ENCODE peak calls at places on chromosomes 5 and 9, in seven cellular contexts. B is AG04450, C is brain microvascular endothelial cell, T is PC-9, Z is BJ, H is uterus, M is AG10803. O is an unnamed sample.

GRCh38 chr9:106953166-106953565 is 90.2 kb downstream of the ZNF462 start:
- DNase-seq in B (peak; percentile 43), C (peak; percentile 40), T (peak; percentile 59), Z (peak; percentile 42), H (no peak), M (peak; percentile 85), O (no peak)

GRCh38 chr9:110319781-110320180 is 17.9 kb downstream of the TXNDC8 start:
- DNase-seq in B (no peak), C (no peak), T (no peak), Z (no peak), H (no peak), M (no peak), O (no peak)

GRCh38 chr9:31119882-31120481 is 1264.5 kb upstream of the ACO1 start:
- DNase-seq in B (no peak), C (peak; percentile 2), T (no peak), Z (no peak), H (no peak), M (no peak), O (no peak)

GRCh38 chr9:32508728-32509127 is 17.3 kb downstream of the RIGI start:
- DNase-seq in B (no peak), C (no peak), T (no peak), Z (no peak), H (no peak), M (no peak), O (no peak)

GRCh38 chr5:585962-586628 is 26.0 kb upstream of the CEP72 start:
- DNase-seq in B (no peak), C (no peak), T (no peak), Z (no peak), H (no peak), M (no peak), O (no peak)

GRCh38 chr5:136035837-136036236 is 7.0 kb downstream of the TGFBI start:
- DNase-seq in B (no peak), C (no peak), T (no peak), Z (no peak), H (peak; percentile 10), M (no peak), O (no peak)

GRCh38 chr5:56155992-56156584 is 77.0 kb downstream of the ANKRD55 start:
- DNase-seq in B (no peak), C (no peak), T (no peak), Z (no peak), H (no peak), M (no peak), O (no peak)

GRCh38 chr5:151110122-151110681 is 29.4 kb upstream of the TNIP1 start:
- DNase-seq in B (no peak), C (no peak), T (no peak), Z (no peak), H (no peak), M (no peak), O (no peak)

GRCh38 chr9:32551491-32552049 is 557 bp upstream of the SMIM27 start:
- DNase-seq in B (no peak), C (peak; percentile 20), T (no peak), Z (no peak), H (peak; percentile 26), M (peak; percentile 15), O (no peak)

GRCh38 chr9:38096238-38096805 is 27.3 kb upstream of the SHB start:
- DNase-seq in B (no peak), C (no peak), T (no peak), Z (no peak), H (no peak), M (no peak), O (no peak)

GRCh38 chr5:109825450-109825849 is 135.7 kb downstream of the MAN2A1 start:
- DNase-seq in B (no peak), C (peak; percentile 12), T (no peak), Z (peak; percentile 8), H (no peak), M (peak; percentile 12), O (no peak)

GRCh38 chr5:104800440-104801048 is 1238.0 kb upstream of the NUDT12 start:
- DNase-seq in B (no peak), C (no peak), T (no peak), Z (no peak), H (no peak), M (no peak), O (no peak)

GRCh38 chr5:144237851-144238250 is 67.2 kb downstream of the KCTD16 start:
- DNase-seq in B (no peak), C (no peak), T (no peak), Z (no peak), H (no peak), M (peak; percentile 42), O (no peak)

GRCh38 chr5:150186796-150187356 is 3.0 kb upstream of the SLC6A7 start:
- DNase-seq in B (no peak), C (no peak), T (no peak), Z (no peak), H (no peak), M (no peak), O (no peak)

GRCh38 chr5:68409259-68409658 is 193.7 kb downstream of the PIK3R1 start:
- DNase-seq in B (peak; percentile 4), C (peak; percentile 49), T (no peak), Z (peak; percentile 25), H (no peak), M (peak; percentile 66), O (no peak)

GRCh38 chr5:14752497-14753071 is 88.1 kb downstream of the OTULIN start:
- DNase-seq in B (no peak), C (no peak), T (no peak), Z (no peak), H (no peak), M (no peak), O (no peak)

GRCh38 chr9:103798620-103799019 is 295.5 kb upstream of the SMC2 start:
- DNase-seq in B (no peak), C (peak; percentile 87), T (peak; percentile 65), Z (no peak), H (no peak), M (no peak), O (no peak)

GRCh38 chr9:90002299-90003045 is 397.7 kb downstream of the GADD45G start:
- DNase-seq in B (no peak), C (no peak), T (no peak), Z (no peak), H (no peak), M (no peak), O (no peak)

GRCh38 chr9:70488793-70489105 is 74.3 kb upstream of the KLF9 start:
- DNase-seq in B (no peak), C (no peak), T (no peak), Z (no peak), H (no peak), M (no peak), O (no peak)

GRCh38 chr9:20526500-20527319 is 95.6 kb downstream of the MLLT3 start:
- DNase-seq in B (peak; percentile 4), C (peak; percentile 13), T (peak; percentile 37), Z (no peak), H (no peak), M (peak; percentile 44), O (no peak)
- TF ChIP-seq CTCF in B (peak; percentile 42), C (no peak), T (no peak), Z (peak; percentile 11), H (no peak), M (peak; percentile 32), O (no peak)

DNA sequence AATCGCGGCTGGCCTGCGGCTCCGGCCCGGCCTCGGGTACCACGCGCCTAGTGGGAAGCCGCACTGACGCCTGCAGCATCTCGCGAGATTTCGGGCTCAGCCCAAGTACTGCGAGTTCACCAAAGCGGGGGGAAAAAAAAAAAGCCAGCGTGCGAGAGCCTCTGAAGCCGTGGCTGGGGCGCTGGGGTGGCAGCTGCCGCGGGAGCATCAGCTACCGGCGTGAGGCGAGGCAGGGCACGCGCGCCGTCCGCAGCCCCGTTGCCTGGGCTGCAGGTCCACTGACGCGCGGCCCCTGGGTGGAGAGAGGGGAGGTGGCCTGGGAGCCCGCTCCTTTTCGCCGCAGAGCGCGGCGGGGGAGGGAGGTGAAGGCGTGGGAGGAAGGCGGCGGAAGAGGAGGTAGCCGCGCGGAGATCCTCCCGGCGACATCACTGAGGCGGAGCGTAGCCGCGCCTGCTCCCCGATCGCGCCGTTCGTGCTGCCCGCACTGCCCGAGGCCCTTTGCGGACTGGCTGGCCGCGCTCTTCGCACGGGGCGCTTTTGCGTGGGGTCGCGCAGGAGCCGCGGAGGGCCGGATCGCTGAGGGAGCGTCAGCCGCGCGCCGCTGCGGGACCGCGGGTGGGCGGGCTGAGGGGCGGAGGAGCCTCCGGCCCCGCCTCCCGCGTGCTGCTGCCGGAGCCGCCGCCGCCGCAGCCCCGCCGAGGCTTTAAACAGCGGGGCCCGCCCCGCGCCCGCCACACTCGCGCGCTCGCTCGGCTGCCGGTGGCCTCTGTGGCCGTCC is at the start of gene SLC12A2:
- DNase-seq in B (peak; percentile 92), C (peak; percentile 92), T (peak; percentile 88), Z (peak; percentile 61), H (peak; percentile 89), M (peak; percentile 97), O (peak; percentile 70)
- TF ChIP-seq CTCF in B (no peak), C (no peak), T (no peak), Z (no peak), H (no peak), M (no peak), O (no peak)

GRCh38 chr9:12819436-12820185 is 44.8 kb downstream of the LURAP1L start:
- DNase-seq in B (no peak), C (no peak), T (no peak), Z (no peak), H (no peak), M (peak; percentile 52), O (no peak)
- TF ChIP-seq CTCF in B (peak; percentile 44), C (peak; percentile 70), T (peak; percentile 49), Z (peak; percentile 36), H (no peak), M (peak; percentile 40), O (no peak)

GRCh38 chr5:115841382-115842088 is at the start of the genes AP3S1 and ATG12:
- DNase-seq in B (peak; percentile 66), C (peak; percentile 89), T (peak; percentile 81), Z (peak; percentile 63), H (peak; percentile 90), M (peak; percentile 91), O (peak; percentile 69)

GRCh38 chr5:115842952-115843351 is 1.2 kb downstream of the AP3S1 start:
- DNase-seq in B (no peak), C (no peak), T (no peak), Z (no peak), H (no peak), M (no peak), O (no peak)

GRCh38 chr5:115840825-115841224 is 540 bp downstream of the ATG12 start:
- DNase-seq in B (no peak), C (no peak), T (no peak), Z (no peak), H (no peak), M (no peak), O (no peak)

GRCh38 chr5:115843444-115844130 is 1.9 kb downstream of the AP3S1 start:
- DNase-seq in B (no peak), C (no peak), T (no peak), Z (no peak), H (no peak), M (no peak), O (no peak)

DNA sequence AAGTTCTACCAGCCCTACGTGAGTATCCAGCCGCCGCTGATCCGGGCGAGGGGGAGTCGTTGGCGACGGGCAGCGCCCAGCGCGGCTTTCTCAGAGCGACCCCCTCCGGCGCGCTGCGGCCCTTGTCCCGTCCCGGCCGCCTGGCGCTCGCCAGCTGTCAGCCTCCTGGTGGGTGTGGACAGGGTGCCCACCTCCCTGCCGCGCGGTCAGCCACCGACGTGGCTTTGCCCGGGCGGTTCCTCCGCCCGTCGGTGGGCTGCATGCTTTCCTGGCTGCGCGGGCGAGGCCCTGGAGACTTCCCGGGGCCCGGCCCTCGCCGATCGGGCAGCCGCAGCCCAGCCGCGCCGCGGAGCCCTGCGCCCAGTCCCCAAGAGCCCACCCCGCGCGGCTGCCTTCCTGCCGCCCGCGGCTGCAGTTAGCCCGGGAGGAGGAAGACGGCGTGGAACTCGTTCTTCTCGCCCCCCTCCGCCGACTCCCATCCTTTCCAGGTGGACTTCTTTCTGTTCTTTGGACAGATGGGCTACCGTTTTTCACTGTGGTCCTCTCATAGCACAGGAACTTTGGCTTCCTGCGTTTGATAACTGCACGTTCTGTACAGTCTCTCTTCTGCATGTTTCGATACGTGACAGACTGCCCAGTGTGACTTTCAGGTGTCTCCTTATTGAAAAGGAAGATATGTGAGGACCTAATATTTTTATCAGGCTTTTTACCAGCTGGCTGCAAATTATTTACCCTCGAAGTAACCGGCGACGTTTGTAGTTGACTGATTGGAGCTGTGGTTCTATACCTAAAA is 550 bp downstream of the AP3S1 start:
- DNase-seq in B (no peak), C (no peak), T (no peak), Z (no peak), H (no peak), M (peak; percentile 44), O (no peak)
- TF ChIP-seq CTCF in B (no peak), C (peak; percentile 13), T (no peak), Z (peak; percentile 27), H (no peak), M (peak; percentile 11), O (no peak)

O was measured in omental fat pad.